ENCODE peak calls at places on chromosomes 4 and X, in six cellular contexts. C is osteoblast, B is sigmoid colon, Q is SK-N-SH, P is tibial artery, O is astrocyte. R is an unnamed sample.
A peak's percentile ranks its signal among the peaks of the same experiment; 100 is the strongest.

GRCh38 chrX:44927398-44927797 is 54.4 kb downstream of the KDM6A start:
- DNase-seq in O (no peak), Q (no peak), B (no peak), P (no peak), C (no peak), R (no peak)

GRCh38 chr4:126748736-126749135 is 884.0 kb upstream of the INTU start:
- DNase-seq in P (no peak), O (peak; percentile 79), C (no peak), Q (no peak), B (no peak), R (peak; percentile 13)

GRCh38 chrX:65874110-65874509 is 165.8 kb downstream of the VSIG4 start:
- DNase-seq in Q (no peak), C (no peak), O (no peak), B (no peak), P (no peak), R (no peak)

GRCh38 chr4:3257125-3257690 is 8.2 kb downstream of the MSANTD1 start:
- DNase-seq in Q (no peak), B (no peak), O (no peak), C (peak; percentile 71), P (peak; percentile 54), R (peak; percentile 45)

GRCh38 chr4:142194905-142195304 is 558.5 kb downstream of the IL15 start:
- DNase-seq in O (peak; percentile 57), Q (no peak), B (no peak), P (no peak), C (no peak), R (no peak)

GRCh38 chrX:140091276-140091886 is 126.1 kb upstream of the CXorf66 start:
- DNase-seq in B (peak; percentile 60), C (peak; percentile 75), Q (peak; percentile 39), P (peak; percentile 60), O (no peak), R (no peak)

GRCh38 chrX:45070116-45071007 is 130.3 kb downstream of the DIPK2B start:
- DNase-seq in P (no peak), Q (peak; percentile 36), B (no peak), O (peak; percentile 41), C (peak; percentile 21), R (no peak)

GRCh38 chr4:146329042-146329716 is 114.8 kb downstream of the REELD1 start:
- DNase-seq in P (no peak), Q (no peak), C (peak; percentile 63), O (peak; percentile 86), B (no peak), R (peak; percentile 73)

GRCh38 chrX:70444326-70445196 is at the start of gene DLG3:
- DNase-seq in C (peak; percentile 92), P (no peak), B (no peak), O (no peak), Q (peak; percentile 84), R (no peak)

GRCh38 chrX:153537526-153538295 is 20.3 kb downstream of the ATP2B3 start:
- DNase-seq in C (no peak), Q (peak; percentile 55), O (no peak), P (no peak), B (no peak), R (no peak)

GRCh38 chrX:153538424-153538823 is 21.0 kb downstream of the ATP2B3 start:
- DNase-seq in B (no peak), O (no peak), P (no peak), C (no peak), Q (peak; percentile 86), R (no peak)

GRCh38 chrX:153539979-153540358 is 22.5 kb downstream of the ATP2B3 start:
- DNase-seq in O (no peak), Q (no peak), B (no peak), C (no peak), P (no peak), R (no peak)

GRCh38 chrX:153539171-153539978 is 21.9 kb downstream of the ATP2B3 start:
- DNase-seq in O (no peak), P (peak; percentile 70), C (peak; percentile 97), Q (peak; percentile 88), B (peak; percentile 81), R (no peak)

GRCh38 chrX:153537080-153537479 is 19.6 kb downstream of the ATP2B3 start:
- DNase-seq in P (no peak), Q (peak; percentile 63), O (no peak), C (no peak), B (no peak), R (no peak)
- H3K27ac ChIP-seq in P (no peak overlapping the region), Q (peak overlapping the region; percentile 95), O (no peak overlapping the region), C (no peak overlapping the region), B (no peak overlapping the region), R (no peak overlapping the region)

DNA sequence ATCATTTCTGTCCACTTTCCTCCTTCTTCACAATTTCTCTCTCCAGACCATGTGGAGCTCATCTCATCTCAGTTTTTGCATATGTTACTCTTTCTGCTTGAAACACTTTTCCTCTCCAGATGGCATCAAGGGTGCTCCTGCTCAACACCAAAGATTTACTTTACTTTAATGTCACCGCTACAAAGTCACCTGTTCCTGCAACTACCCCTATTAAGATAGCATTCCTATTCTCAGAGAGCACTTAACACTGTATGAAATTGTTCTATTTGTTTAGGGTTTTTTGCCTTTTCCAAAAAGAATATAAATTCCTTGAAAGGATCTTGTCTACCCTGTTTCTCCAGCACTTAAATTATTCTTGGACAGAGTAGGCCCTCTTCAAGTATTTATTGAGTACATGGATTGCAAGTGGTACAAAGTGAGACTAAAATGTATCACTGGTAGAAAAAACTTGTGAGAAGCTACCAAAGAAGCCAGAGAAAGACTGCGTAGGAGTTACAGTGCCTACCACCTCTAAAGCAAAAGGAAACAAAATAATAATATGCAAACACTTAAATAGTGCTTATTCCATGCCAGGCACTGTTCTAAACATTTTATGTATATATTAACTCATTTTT is 1.1 kb upstream of the EXOSC9 start:
- DNase-seq in C (no peak), O (no peak), Q (no peak), B (no peak), P (no peak), R (no peak)
- H3K27ac ChIP-seq in C (peak overlapping the region; percentile 96), O (no peak overlapping the region), Q (no peak overlapping the region), B (peak overlapping the region; percentile 85), P (peak overlapping the region; percentile 85), R (no peak overlapping the region)

GRCh38 chr4:122541996-122542395 is 78.9 kb downstream of the IL21 start:
- DNase-seq in Q (no peak), P (no peak), B (no peak), C (no peak), O (no peak), R (no peak)

GRCh38 chr4:122540827-122541226 is 80.0 kb downstream of the IL21 start:
- DNase-seq in B (no peak), O (no peak), P (no peak), C (no peak), Q (no peak), R (no peak)

GRCh38 chr4:122537388-122538135 is 81.0 kb upstream of the IL2 start:
- DNase-seq in Q (no peak), P (no peak), O (no peak), B (no peak), C (no peak), R (no peak)

GRCh38 chr4:122539861-122540465 is 80.9 kb downstream of the IL21 start:
- DNase-seq in O (peak; percentile 59), B (no peak), Q (no peak), C (peak; percentile 15), P (no peak), R (peak; percentile 22)

DNA sequence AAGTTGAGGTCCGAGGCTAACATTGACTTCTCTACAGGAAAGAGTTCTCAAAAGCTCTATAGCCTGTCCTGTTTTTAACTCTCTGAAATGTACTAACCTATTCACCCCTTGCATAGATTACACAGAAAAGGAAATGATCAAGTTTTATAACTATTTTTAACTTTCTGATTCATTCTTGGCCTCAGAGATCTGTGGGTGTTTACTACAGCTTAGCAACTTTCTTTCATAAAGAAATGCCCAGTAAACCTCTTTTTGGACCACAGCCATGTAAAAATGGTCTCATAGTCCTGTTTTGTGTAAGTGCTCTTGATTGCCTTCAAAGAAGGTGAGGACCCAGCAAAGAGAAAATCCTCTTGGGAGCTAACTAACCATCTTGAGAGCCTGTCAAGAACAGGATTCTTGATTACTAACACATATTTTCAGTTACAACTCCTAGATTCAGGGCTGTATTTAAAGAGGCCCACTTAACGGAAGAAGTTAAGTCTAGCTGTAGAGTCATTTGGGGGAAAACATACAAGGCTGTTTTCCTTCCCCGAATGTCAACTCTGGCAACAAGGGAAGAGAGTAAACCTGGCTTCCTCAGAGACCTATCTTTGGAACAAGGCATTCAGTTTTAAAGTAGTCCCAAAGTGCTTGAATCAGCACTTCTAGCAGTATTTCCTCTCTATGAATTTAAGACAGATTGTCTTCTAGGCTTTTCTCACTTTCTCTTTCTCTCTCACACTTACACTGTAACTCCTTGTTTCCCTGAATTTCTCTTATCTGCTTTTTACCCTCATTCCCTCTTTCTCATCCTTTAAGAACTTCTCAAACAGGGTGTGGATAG is 78.2 kb downstream of the IL21 start:
- DNase-seq in P (no peak), Q (no peak), C (peak; percentile 38), O (peak; percentile 67), B (no peak), R (peak; percentile 15)
- H3K27ac ChIP-seq in P (no peak overlapping the region), Q (no peak overlapping the region), C (peak overlapping the region; percentile 67), O (peak overlapping the region; percentile 35), B (no peak overlapping the region), R (no peak overlapping the region)

DNA sequence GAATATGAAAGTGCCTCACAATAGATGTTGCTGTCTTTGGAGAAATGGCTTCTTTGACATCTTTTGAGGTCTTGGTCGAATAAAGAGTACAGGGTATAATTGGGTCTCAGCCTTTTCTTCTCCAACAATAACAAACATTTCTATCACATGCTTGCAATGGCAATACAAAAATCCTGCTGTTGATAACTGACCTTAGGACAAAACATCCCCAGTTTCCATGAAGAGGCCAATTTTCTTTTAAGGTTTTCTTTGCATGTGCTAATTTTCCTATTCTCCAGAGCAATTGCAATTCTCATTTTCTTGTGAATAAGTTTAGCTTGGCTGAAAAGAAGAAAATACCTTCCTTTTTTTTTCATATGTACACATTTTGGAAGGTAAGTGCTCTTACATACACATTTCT is 130.7 kb upstream of the RPS6KA6 start:
- DNase-seq in Q (no peak), P (no peak), O (no peak), C (no peak), B (no peak), R (no peak)
- H3K27ac ChIP-seq in Q (no peak overlapping the region), P (no peak overlapping the region), O (no peak overlapping the region), C (no peak overlapping the region), B (no peak overlapping the region), R (no peak overlapping the region)

GRCh38 chr4:73103799-73104503 is 34.4 kb upstream of the COX18 start:
- DNase-seq in O (no peak), Q (no peak), P (no peak), B (no peak), C (no peak), R (no peak)

GRCh38 chr4:73109493-73109892 is 40.0 kb upstream of the COX18 start:
- DNase-seq in P (no peak), O (no peak), C (no peak), B (no peak), Q (no peak), R (no peak)

GRCh38 chr4:73099143-73099542 is 29.6 kb upstream of the COX18 start:
- DNase-seq in C (no peak), O (no peak), Q (no peak), P (no peak), B (no peak), R (no peak)

GRCh38 chr4:73098713-73099112 is 29.2 kb upstream of the COX18 start:
- DNase-seq in B (no peak), Q (no peak), O (no peak), C (no peak), P (no peak), R (no peak)

GRCh38 chr4:73104695-73105094 is 35.2 kb upstream of the COX18 start:
- DNase-seq in O (no peak), P (no peak), B (no peak), C (no peak), Q (no peak), R (no peak)
- H3K27ac ChIP-seq in O (no peak overlapping the region), P (no peak overlapping the region), B (no peak overlapping the region), C (no peak overlapping the region), Q (no peak overlapping the region), R (no peak overlapping the region)

GRCh38 chr4:39526810-39527295 is 386 bp downstream of the UGDH start:
- DNase-seq in P (no peak), B (no peak), O (peak; percentile 9), Q (no peak), C (peak; percentile 50), R (no peak)
- H3K27ac ChIP-seq in P (peak overlapping the region; percentile 92), B (peak overlapping the region; percentile 89), O (peak overlapping the region; percentile 97), Q (peak overlapping the region; percentile 87), C (peak overlapping the region; percentile 94), R (no peak overlapping the region)